ENCODE peak calls at places on chromosomes 16 and 17, in eight cellular contexts. W, N, U, J, C, D, E and Z are unnamed samples.

GRCh38 chr17:29617481-29618271 is 5.0 kb downstream of the CORO6 start:
- DNase-seq in W (peak), N (peak), U (peak), J (peak), C (peak), D (peak), E (peak), Z (no peak)

GRCh38 chr16:56551796-56552738 is 12.8 kb upstream of the MT4 start:
- DNase-seq in W (no peak), N (no peak), U (no peak), J (no peak), C (peak), D (no peak), E (no peak), Z (no peak)

GRCh38 chr17:565506-565905 is 149.1 kb downstream of the VPS53 start:
- DNase-seq in W (no peak), N (no peak), U (no peak), J (no peak), C (no peak), D (no peak), E (peak), Z (no peak)

GRCh38 chr16:23334421-23334853 is 32.3 kb downstream of the SCNN1B start:
- DNase-seq in W (no peak), N (no peak), U (no peak), J (no peak), C (no peak), D (no peak), E (no peak), Z (no peak)

GRCh38 chr16:31074814-31075183 is 577 bp downstream of the ZNF646 start:
- DNase-seq in W (no peak), N (no peak), U (no peak), J (no peak), C (no peak), D (no peak), E (no peak), Z (no peak)

GRCh38 chr17:44204453-44204882 is 4.8 kb upstream of the ATXN7L3 start:
- DNase-seq in W (no peak), N (no peak), U (peak), J (no peak), C (no peak), D (no peak), E (no peak), Z (no peak)

GRCh38 chr16:55480228-55480655 is 1.2 kb downstream of the MMP2 start:
- DNase-seq in W (peak), N (no peak), U (peak), J (peak), C (peak), D (peak), E (peak), Z (no peak)

GRCh38 chr17:62801553-62801952 is 6.6 kb downstream of the MARCHF10 start:
- DNase-seq in W (no peak), N (no peak), U (no peak), J (no peak), C (no peak), D (no peak), E (no peak), Z (no peak)

GRCh38 chr17:10197362-10197720 is 1.1 kb downstream of the GAS7 start:
- DNase-seq in W (peak), N (no peak), U (peak), J (peak), C (no peak), D (no peak), E (no peak), Z (no peak)

GRCh38 chr17:39225308-39225973 is at the start of gene STAC2:
- DNase-seq in W (no peak), N (no peak), U (no peak), J (no peak), C (no peak), D (no peak), E (no peak), Z (no peak)
- H3K4me3 ChIP-seq in W (peak), N (no peak), U (peak), J (peak), C (peak), D (peak), E (peak), Z (peak)

GRCh38 chr16:17463335-17463734 is 7.4 kb downstream of the XYLT1 start:
- DNase-seq in W (no peak), N (no peak), U (no peak), J (no peak), C (no peak), D (no peak), E (no peak), Z (no peak)

GRCh38 chr16:17466876-17467275 is 3.9 kb downstream of the XYLT1 start:
- DNase-seq in W (no peak), N (no peak), U (no peak), J (no peak), C (no peak), D (no peak), E (no peak), Z (no peak)

GRCh38 chr16:17468611-17469010 is 2.1 kb downstream of the XYLT1 start:
- DNase-seq in W (no peak), N (no peak), U (no peak), J (no peak), C (no peak), D (no peak), E (no peak), Z (no peak)

GRCh38 chr16:17467923-17468540 is 2.7 kb downstream of the XYLT1 start:
- DNase-seq in W (peak), N (no peak), U (peak), J (peak), C (peak), D (peak), E (peak), Z (no peak)

DNA sequence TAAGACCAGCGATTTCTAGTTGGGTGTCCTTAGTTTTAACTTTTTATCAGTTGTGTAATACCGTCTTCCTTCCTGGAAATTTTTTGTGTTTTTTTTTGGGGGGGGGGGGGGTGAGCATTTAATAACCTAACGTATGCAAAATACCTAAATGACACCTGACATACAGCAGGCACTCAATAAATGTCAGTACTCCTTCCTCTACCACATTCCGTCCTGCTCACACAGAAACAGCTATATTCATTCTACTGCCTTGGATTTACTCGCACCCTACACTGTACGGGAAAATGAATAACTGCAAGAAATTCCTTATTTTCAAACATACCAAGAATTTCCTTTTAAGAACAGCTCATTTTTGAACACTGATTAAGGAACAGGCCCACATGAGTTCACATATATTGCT is 5.3 kb downstream of the XYLT1 start:
- DNase-seq in W (no peak), N (no peak), U (no peak), J (no peak), C (no peak), D (no peak), E (no peak), Z (no peak)
- H3K27ac ChIP-seq in W (peak), N (no peak), U (no peak), J (no peak), C (no peak), D (no peak), E (no peak), Z (no peak)

GRCh38 chr16:69917311-69917710 is 33.8 kb upstream of the CLEC18A start:
- DNase-seq in W (no peak), N (no peak), U (no peak), J (no peak), C (no peak), D (no peak), E (no peak), Z (no peak)

GRCh38 chr16:69916445-69916844 is 34.7 kb upstream of the CLEC18A start:
- DNase-seq in W (no peak), N (no peak), U (no peak), J (no peak), C (no peak), D (no peak), E (no peak), Z (no peak)

GRCh38 chr16:69918241-69918640 is 32.9 kb upstream of the CLEC18A start:
- DNase-seq in W (no peak), N (no peak), U (no peak), J (no peak), C (no peak), D (no peak), E (no peak), Z (no peak)

GRCh38 chr16:69921125-69921524 is 30.0 kb upstream of the CLEC18A start:
- DNase-seq in W (no peak), N (no peak), U (no peak), J (no peak), C (no peak), D (no peak), E (no peak), Z (no peak)

DNA sequence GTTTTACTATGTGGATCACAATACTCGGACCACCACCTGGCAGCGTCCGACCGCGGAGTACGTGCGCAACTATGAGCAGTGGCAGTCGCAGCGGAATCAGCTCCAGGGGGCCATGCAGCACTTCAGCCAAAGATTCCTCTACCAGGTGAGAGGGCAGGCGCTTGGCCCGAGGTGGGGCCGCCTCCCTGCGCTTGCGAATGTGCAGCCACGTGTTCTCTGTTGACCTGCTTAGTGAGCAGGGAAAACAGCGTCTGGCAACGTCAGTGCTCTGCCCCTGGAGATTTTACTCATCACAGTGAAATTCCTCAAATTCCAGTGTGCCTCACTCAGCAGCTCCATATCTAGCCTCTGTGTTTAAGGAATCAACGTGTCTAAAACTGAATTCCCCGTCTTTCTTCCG is 33.4 kb upstream of the CLEC18A start:
- DNase-seq in W (peak), N (no peak), U (peak), J (no peak), C (no peak), D (no peak), E (peak), Z (no peak)
- H3K4me3 ChIP-seq in W (no peak), N (no peak), U (no peak), J (no peak), C (no peak), D (no peak), E (no peak), Z (no peak)

DNA sequence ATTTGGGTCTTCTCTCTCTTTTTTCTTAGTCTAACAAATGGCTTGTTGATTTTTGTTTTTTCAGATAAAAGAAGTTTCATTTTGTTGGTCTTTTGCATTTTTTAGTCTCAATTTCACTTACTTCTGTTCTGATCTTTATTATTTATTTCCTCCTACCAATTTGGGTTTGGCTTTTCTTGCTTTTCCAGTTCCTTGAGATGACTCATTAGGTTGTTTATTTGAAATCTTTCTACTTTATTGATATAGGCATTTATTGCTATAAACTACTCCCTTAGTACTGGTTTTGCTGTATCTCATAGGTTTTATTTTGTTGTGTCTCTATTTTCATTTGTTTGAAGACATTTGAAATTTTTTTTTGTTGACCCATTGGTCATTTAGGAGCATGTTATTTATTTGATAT is 152.2 kb upstream of the MPHOSPH6 start:
- DNase-seq in W (no peak), N (no peak), U (no peak), J (no peak), C (no peak), D (no peak), E (no peak), Z (no peak)
- H3K27ac ChIP-seq in W (no peak), N (no peak), U (no peak), J (no peak), C (no peak), D (no peak), E (no peak), Z (no peak)

DNA sequence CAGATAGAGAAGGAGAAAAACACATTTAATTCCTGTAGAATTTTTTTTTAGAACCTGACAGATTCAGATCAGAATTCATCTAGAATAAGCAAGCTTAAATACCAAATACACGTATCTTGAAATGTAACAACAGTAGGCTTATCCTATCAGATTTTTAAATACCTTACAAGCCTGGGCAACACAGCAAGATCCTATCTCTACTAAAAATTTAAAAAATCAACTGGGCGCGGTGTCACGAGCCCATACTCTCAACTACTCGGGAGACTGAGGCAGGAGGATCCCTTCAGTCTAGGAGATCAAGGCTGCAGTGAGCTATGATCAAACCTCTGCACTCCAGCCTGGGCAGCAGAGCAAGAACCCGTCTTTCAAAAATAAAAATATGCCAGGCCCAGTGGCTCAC is 13.5 kb downstream of the ACOX1 start:
- DNase-seq in W (no peak), N (no peak), U (no peak), J (no peak), C (no peak), D (no peak), E (no peak), Z (no peak)
- H3K4me3 ChIP-seq in W (no peak), N (no peak), U (no peak), J (no peak), C (no peak), D (no peak), E (no peak), Z (no peak)